ENCODE peak calls at places on chromosome 6, in four cellular contexts. R, P, U and T are unnamed samples.

GRCh38 chr6:99346595-99346994 is 2.9 kb downstream of the FAXC start:
- DNase-seq in R (no peak), P (no peak), U (no peak), T (no peak)

GRCh38 chr6:6494677-6495076 is 93.8 kb upstream of the LY86 start:
- DNase-seq in R (no peak), P (peak), U (peak), T (peak)

GRCh38 chr6:165636415-165637048 is 26.5 kb downstream of the PDE10A start:
- DNase-seq in R (no peak), P (no peak), U (no peak), T (peak)

GRCh38 chr6:35343092-35343834 is 905 bp downstream of the PPARD start:
- DNase-seq in R (peak), P (no peak), U (no peak), T (no peak)

GRCh38 chr6:111750753-111751684 is 122.2 kb downstream of the FYN start:
- DNase-seq in R (no peak), P (no peak), U (no peak), T (peak)

GRCh38 chr6:142903806-142904205 is 41.2 kb downstream of the HIVEP2 start:
- DNase-seq in R (peak), P (no peak), U (no peak), T (no peak)

GRCh38 chr6:99026135-99026534 is 78.4 kb upstream of the FBXL4 start:
- DNase-seq in R (no peak), P (no peak), U (no peak), T (no peak)

GRCh38 chr6:41560440-41561192 is 14.4 kb downstream of the FOXP4 start:
- DNase-seq in R (peak), P (peak), U (no peak), T (peak)

GRCh38 chr6:41443616-41444525 is 102.3 kb upstream of the FOXP4 start:
- DNase-seq in R (no peak), P (peak), U (no peak), T (peak)

GRCh38 chr6:6820688-6821238 is 232.2 kb downstream of the LY86 start:
- DNase-seq in R (no peak), P (no peak), U (peak), T (no peak)

GRCh38 chr6:159463440-159463839 is 229.6 kb downstream of the SOD2 start:
- DNase-seq in R (peak), P (no peak), U (peak), T (peak)

GRCh38 chr6:108738684-108739406 is 109.4 kb upstream of the ARMC2 start:
- DNase-seq in R (no peak), P (no peak), U (no peak), T (no peak)

GRCh38 chr6:140462495-140463311 is 1088.3 kb upstream of the CITED2 start:
- DNase-seq in R (peak), P (no peak), U (peak), T (peak)

GRCh38 chr6:136860043-136860442 is 37.7 kb downstream of the PEX7 start:
- DNase-seq in R (no peak), P (no peak), U (no peak), T (no peak)

GRCh38 chr6:131660195-131660594 is 23.1 kb downstream of the ENPP3 start:
- DNase-seq in R (peak), P (no peak), U (peak), T (peak)

GRCh38 chr6:147741419-147741818 is 232.9 kb downstream of the SAMD5 start:
- DNase-seq in R (peak), P (no peak), U (no peak), T (peak)

GRCh38 chr6:38571721-38572120 is 68.0 kb downstream of the BTBD9 start:
- DNase-seq in R (no peak), P (no peak), U (no peak), T (no peak)

GRCh38 chr6:29793036-29793356 is 34.6 kb upstream of the HLA-G start:
- DNase-seq in R (no peak), P (no peak), U (no peak), T (no peak)

GRCh38 chr6:29791162-29791561 is 36.5 kb upstream of the HLA-G start:
- DNase-seq in R (no peak), P (no peak), U (no peak), T (no peak)

GRCh38 chr6:29793796-29794195 is 33.8 kb upstream of the HLA-G start:
- DNase-seq in R (no peak), P (no peak), U (no peak), T (no peak)

GRCh38 chr6:29791786-29792122 is 35.9 kb upstream of the HLA-G start:
- DNase-seq in R (no peak), P (no peak), U (no peak), T (no peak)

GRCh38 chr6:29792123-29793035 is 35.2 kb upstream of the HLA-G start:
- DNase-seq in R (peak), P (peak), U (no peak), T (peak)
- TF ChIP-seq CTCF in R (peak), P (no peak), U (no peak), T (peak)

DNA sequence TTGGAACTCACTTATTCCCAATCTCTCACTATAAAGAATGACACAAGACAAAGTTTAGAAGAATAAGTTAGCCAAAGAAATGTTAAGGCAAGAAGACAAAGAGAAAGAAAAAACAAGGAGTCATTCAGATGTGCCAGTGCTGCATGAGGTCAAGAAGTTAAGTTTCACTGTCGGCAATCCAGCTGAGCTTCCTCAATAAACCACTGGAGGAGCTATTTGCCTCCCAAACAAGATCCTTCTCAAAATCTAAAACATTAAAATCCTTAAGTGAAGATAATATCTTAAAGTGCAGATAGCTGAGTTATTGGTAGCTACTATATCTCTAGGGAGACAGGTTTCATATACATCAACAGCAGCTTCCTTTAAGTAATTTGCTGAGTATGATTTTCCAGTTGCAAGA is 512.3 kb downstream of the HDGFL1 start:
- DNase-seq in R (peak), P (no peak), U (no peak), T (no peak)
- TF ChIP-seq CTCF in R (no peak), P (peak), U (peak), T (no peak)

GRCh38 chr6:106419900-106420299 is 59.4 kb downstream of the CRYBG1 start:
- DNase-seq in R (no peak), P (no peak), U (no peak), T (no peak)
- TF ChIP-seq CTCF in R (no peak), P (no peak), U (no peak), T (no peak)

GRCh38 chr6:138290563-138290962 is 72.3 kb upstream of the PBOV1 start:
- DNase-seq in R (no peak), P (no peak), U (no peak), T (no peak)
- TF ChIP-seq CTCF in R (no peak), P (no peak), U (no peak), T (no peak)

GRCh38 chr6:114342826-114343781 is at the start of gene HS3ST5:
- DNase-seq in R (peak), P (peak), U (peak), T (peak)
- TF ChIP-seq CTCF in R (no peak), P (peak), U (peak), T (peak)

DNA sequence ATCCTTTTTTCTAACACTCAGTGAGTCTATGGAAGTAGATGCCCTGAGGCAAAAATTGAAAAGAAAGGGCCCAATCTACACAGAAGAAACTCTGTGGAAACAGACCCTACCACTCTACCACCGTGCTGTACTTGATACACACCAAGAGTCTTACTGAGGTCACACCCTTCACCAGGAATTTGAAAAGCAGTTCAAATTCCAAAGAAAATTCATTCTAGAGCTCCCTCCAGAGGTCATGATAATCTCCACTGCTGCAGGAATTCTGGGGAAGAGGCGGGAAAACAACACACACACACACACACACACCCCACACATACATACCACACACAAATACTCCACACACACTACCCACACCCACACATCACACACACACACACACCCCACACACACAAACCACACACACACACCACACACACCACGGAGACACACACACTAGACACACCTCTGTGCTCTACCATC is 336.8 kb downstream of the HDGFL1 start:
- DNase-seq in R (peak), P (no peak), U (no peak), T (peak)
- TF ChIP-seq CTCF in R (peak), P (no peak), U (peak), T (peak)

DNA sequence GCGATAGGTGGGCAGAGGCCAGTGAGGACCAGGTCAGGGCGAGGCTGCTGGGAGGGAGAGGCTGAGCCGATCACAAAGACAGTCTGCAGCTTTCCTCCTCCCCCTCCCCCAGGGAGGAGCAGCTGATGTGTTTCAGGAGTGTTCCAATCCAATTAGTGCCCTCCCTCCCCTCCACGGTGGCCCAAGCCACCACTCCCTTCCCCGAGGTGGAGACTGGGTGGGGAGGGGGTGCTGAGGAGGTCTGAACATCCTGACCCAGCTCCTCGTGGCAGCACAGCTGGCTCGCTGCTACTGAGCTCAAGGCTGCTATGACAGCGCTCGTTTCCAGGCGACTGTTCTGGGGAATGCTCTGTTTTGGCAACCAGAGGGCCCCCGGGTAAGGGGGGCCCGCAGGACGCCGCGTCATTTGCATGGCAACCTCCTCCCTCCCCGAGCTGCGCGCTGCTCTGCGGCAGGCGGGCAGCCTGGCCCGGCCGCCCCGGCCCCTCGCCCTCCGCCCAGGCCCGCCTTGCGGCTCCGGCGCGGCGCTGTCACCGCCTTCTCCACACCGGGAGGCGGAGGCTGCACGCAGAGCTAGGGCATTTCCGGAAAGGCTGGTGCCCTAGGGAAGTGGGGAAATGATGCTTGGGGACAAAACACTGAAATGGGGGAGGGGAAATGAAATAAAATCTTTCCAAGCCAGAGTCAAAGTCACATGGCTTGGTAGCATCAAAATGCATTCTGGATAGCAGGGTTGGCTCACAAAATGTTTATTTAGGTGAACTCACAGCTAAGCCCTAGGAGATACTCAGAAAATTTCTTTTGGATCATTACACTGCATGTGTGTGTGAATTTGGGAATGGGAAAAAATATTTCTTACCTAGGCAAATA is 67.4 kb upstream of the PIM1 start:
- DNase-seq in R (peak), P (peak), U (peak), T (peak)
- TF ChIP-seq CTCF in R (no peak), P (no peak), U (no peak), T (no peak)